ENCODE peak calls at places on chromosomes 13 and 19, in six cellular contexts. O, R, U, V, K and A are unnamed samples.

GRCh38 chr19:37594982-37595382 is 306 bp downstream of the ZNF540 start:
- DNase-seq in O (peak), R (peak), U (peak), V (peak), K (no peak), A (no peak)

GRCh38 chr13:102774210-102774560 is 599 bp upstream of the TEX30 start:
- DNase-seq in O (no peak), R (peak), U (no peak), V (no peak), K (no peak), A (no peak)

GRCh38 chr13:39283062-39283461 is 244.8 kb downstream of the NHLRC3 start:
- DNase-seq in O (no peak), R (no peak), U (no peak), V (no peak), K (no peak), A (no peak)

GRCh38 chr19:32224371-32225244 is 120.8 kb upstream of the ZNF507 start:
- DNase-seq in O (no peak), R (peak), U (peak), V (peak), K (peak), A (peak)

GRCh38 chr19:32674959-32675719 is at the start of gene ANKRD27:
- DNase-seq in O (peak), R (peak), U (peak), V (peak), K (peak), A (peak)

GRCh38 chr19:34226036-34226435 is 28.3 kb upstream of the GARRE1 start:
- DNase-seq in O (no peak), R (no peak), U (no peak), V (no peak), K (no peak), A (no peak)

GRCh38 chr13:110546933-110547332 is 14.6 kb downstream of the RAB20 start:
- DNase-seq in O (peak), R (peak), U (peak), V (peak), K (peak), A (peak)

GRCh38 chr13:80945328-80945727 is 604.4 kb upstream of the SPRY2 start:
- DNase-seq in O (no peak), R (no peak), U (no peak), V (no peak), K (no peak), A (no peak)

GRCh38 chr13:36344173-36344572 is 2.0 kb downstream of the SPART start:
- DNase-seq in O (peak), R (no peak), U (peak), V (no peak), K (peak), A (peak)

GRCh38 chr19:29372921-29373797 is 152.6 kb upstream of the VSTM2B start:
- DNase-seq in O (no peak), R (no peak), U (no peak), V (no peak), K (no peak), A (no peak)

GRCh38 chr19:33767898-33768413 is 28.7 kb upstream of the KCTD15 start:
- DNase-seq in O (no peak), R (no peak), U (peak), V (no peak), K (peak), A (peak)

GRCh38 chr19:31730270-31730669 is 381.0 kb upstream of the TSHZ3 start:
- DNase-seq in O (no peak), R (no peak), U (no peak), V (no peak), K (no peak), A (no peak)

GRCh38 chr19:10871711-10872550 is 578 bp downstream of the CARM1 start:
- DNase-seq in O (no peak), R (peak), U (no peak), V (peak), K (no peak), A (peak)

GRCh38 chr13:44331912-44332840 is 41.4 kb upstream of the SERP2 start:
- DNase-seq in O (no peak), R (no peak), U (peak), V (no peak), K (peak), A (peak)

GRCh38 chr13:91426913-91427312 is 28.5 kb downstream of the GPC5 start:
- DNase-seq in O (no peak), R (peak), U (no peak), V (no peak), K (no peak), A (no peak)

GRCh38 chr13:100533588-100534041 is 55.0 kb downstream of the GGACT start:
- DNase-seq in O (no peak), R (no peak), U (no peak), V (no peak), K (no peak), A (no peak)

GRCh38 chr13:43573787-43574562 is 212.8 kb downstream of the ENOX1 start:
- DNase-seq in O (no peak), R (no peak), U (no peak), V (no peak), K (no peak), A (peak)

GRCh38 chr13:71754407-71754974 is 112.5 kb downstream of the DACH1 start:
- DNase-seq in O (no peak), R (no peak), U (no peak), V (peak), K (no peak), A (no peak)

GRCh38 chr13:112880221-112880641 is 88.8 kb upstream of the MCF2L start:
- DNase-seq in O (no peak), R (peak), U (no peak), V (no peak), K (no peak), A (no peak)

GRCh38 chr19:2168619-2169424 is 5.1 kb downstream of the DOT1L start:
- DNase-seq in O (peak), R (peak), U (peak), V (peak), K (peak), A (peak)

GRCh38 chr19:9700229-9700981 is 25.5 kb upstream of the ZNF562 start:
- DNase-seq in O (no peak), R (peak), U (no peak), V (no peak), K (no peak), A (no peak)

GRCh38 chr19:43763473-43763939 is 8.7 kb upstream of the SMG9 start:
- DNase-seq in O (no peak), R (no peak), U (peak), V (no peak), K (peak), A (peak)

DNA sequence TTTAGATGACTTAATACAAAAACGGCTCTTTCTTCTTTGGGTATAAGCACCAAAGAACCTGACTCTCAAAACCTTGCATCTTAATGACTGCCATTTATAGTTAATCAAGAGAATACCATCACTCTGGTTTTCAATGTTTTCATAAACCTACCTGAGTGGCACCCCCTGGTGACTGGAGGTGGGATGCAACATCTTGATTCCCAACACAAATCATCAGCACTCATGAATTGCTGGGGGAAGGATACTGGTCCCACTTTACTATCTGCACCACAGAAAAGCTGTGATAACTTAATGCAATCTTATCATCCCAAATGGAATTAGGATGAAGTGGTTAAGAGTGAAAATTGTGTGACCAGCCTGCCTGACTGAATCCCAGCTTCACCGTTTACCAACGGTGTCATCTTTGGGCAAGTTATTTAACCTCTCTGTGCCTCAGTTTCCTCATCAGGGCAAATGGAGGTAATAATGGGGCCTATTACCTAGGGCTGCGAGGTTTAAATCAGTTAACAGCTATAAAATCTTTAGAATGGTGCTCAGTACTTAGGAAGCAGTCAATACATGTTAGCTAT is 366.4 kb downstream of the KLF12 start:
- DNase-seq in O (no peak), R (no peak), U (no peak), V (no peak), K (no peak), A (no peak)
- TF ChIP-seq CTCF in O (peak), R (peak), U (peak), V (peak), K (peak), A (peak)

GRCh38 chr19:42069619-42070293 is at the start of gene GRIK5:
- DNase-seq in O (no peak), R (peak), U (no peak), V (no peak), K (no peak), A (no peak)

GRCh38 chr19:42068756-42069571 is 1.0 kb downstream of the GRIK5 start:
- DNase-seq in O (no peak), R (peak), U (no peak), V (no peak), K (no peak), A (no peak)

GRCh38 chr19:42067315-42067888 is 2.6 kb downstream of the GRIK5 start:
- DNase-seq in O (no peak), R (peak), U (no peak), V (no peak), K (no peak), A (no peak)

GRCh38 chr19:42066075-42066754 is 3.8 kb downstream of the GRIK5 start:
- DNase-seq in O (no peak), R (peak), U (peak), V (no peak), K (peak), A (peak)

DNA sequence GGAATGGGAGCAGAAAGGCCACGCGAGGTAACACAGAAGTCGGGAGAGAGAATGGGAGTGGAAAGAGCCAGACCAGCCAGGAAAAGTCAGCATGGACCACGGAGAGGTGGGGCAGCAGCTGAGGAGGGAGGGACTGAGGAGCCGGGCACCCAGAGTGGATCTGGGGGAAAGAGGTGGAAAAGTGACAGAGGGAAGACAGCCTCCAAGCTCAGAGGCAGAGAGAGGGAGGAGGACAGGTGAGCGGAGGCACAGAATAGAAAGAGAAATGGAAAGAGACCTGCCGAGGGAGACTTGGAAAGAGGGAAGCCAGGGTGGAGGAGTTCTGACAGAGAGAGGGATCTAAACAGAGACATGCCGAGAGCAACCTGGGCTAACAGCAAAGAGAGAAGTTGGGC is 1.6 kb downstream of the GRIK5 start:
- DNase-seq in O (no peak), R (peak), U (no peak), V (no peak), K (no peak), A (no peak)
- H3K4me3 ChIP-seq in O (no peak), R (peak), U (no peak), V (no peak), K (no peak), A (no peak)

DNA sequence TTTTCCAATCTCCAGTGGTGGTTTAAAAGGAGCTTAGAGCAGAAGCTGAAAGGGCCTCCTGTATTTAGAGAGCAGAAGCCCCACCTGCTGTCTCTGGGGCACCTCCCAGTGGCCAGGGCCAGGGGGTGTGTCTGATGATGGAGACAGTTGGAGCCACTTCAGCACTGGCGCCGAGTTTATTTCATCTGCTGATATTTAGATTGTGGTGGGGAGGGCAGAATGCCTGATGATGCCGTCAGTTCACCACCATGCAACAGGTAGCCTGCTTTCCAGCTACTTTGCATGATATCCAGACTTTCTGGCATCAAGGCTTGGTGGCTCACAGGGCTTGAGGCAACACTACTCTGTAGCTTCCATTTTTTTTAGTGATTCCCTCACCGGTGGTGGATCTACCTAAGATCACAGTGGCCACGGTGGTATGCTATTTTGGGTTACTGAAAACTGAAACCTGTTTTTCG is 371.9 kb downstream of the KCNRG start:
- DNase-seq in O (no peak), R (peak), U (peak), V (peak), K (peak), A (peak)
- TF ChIP-seq CTCF in O (peak), R (peak), U (peak), V (no peak), K (peak), A (peak)

DNA sequence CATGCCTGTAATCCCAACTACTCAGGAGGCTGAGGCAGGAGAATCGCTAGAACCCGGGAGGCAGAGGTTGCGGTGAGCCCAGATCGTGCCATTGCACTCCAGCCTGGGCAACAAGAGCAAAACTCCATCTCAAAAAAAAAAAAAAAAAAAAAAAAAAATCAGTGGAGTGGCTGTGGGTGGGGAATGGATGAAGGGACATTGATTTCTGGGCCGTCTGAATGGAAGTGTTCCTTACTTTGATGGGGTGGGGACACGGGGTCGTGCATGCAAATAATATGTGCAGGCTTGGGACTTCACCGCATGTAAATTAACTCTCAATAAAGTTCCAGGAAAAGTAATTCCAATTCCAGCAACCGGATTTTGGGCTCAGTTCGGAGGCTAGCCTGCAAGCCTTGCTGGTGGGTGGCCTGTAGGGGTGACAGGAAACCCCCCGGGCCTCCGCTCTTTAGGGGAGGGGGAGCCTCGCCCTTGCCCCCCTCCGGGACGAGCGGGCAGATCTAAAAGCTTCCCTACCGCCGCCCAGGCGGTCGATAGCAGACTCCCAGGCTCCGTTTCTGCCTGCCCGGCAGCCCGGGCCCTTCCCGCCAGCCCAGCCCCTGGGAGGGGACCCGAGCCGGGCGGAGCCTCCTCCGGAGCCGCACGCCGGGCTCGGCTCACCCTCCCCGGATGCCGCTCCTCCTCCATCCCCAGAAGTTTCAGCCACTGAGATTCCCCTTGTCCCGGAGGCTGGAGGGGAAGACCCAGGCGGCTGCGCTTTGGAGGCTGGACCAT is 48.0 kb upstream of the ADGRE5 start:
- DNase-seq in O (no peak), R (peak), U (no peak), V (no peak), K (peak), A (peak)
- H3K4me3 ChIP-seq in O (peak), R (no peak), U (no peak), V (no peak), K (peak), A (peak)

GRCh38 chr13:82655518-82655855 is 1226.8 kb downstream of the SLITRK1 start:
- DNase-seq in O (no peak), R (no peak), U (peak), V (no peak), K (no peak), A (peak)
- TF ChIP-seq CTCF in O (no peak), R (no peak), U (no peak), V (no peak), K (peak), A (no peak)

DNA sequence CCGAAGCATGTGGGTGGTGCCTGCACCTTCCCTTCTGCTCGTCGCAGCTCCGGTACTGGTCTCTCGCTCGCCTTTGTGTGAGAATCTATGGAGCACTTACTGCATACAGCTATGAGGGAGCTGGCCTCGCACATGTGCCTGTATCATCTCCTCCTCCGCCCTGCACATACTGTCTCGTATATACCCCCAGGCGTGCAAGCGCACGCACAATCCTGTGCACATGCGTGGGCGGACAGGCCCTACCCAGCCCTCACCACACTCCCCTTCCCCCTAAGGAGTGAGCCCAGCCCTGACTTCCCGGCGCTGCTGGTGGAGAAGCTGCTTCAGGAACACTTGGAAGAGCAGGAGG is 8.7 kb downstream of the PIK3R2 start:
- DNase-seq in O (no peak), R (no peak), U (no peak), V (no peak), K (no peak), A (no peak)
- H3K4me3 ChIP-seq in O (no peak), R (peak), U (no peak), V (no peak), K (peak), A (peak)

GRCh38 chr19:45782820-45783785 is 813 bp upstream of the DMPK start:
- DNase-seq in O (peak), R (peak), U (peak), V (peak), K (peak), A (peak)
- TF ChIP-seq CTCF in O (no peak), R (no peak), U (peak), V (no peak), K (no peak), A (no peak)